ENCODE peak calls at places on chromosomes 6 and 20, in eight cellular contexts. L is heart left ventricle; J is cardiac fibroblast; V is adrenal gland; X is H9; B is endothelial cell of umbilical vein; Z is activated CD8-positive, alpha-beta T cell treated with anti-CD3 and anti-CD28 coated beads for 36 hours; P is MCF 10A. R is an unnamed sample.

GRCh38 chr20:34569598-34569997 is 11.1 kb downstream of the MAP1LC3A start:
- DNase-seq in Z (no peak), V (no peak), J (no peak), P (no peak), L (no peak), B (no peak), X (no peak), R (no peak)

GRCh38 chr20:11891081-11891826 is 26.4 kb upstream of the BTBD3 start:
- DNase-seq in V (peak), X (peak), P (peak), B (peak), J (peak), Z (peak), L (peak), R (peak)

GRCh38 chr6:47248446-47248845 is 61.3 kb downstream of the TNFRSF21 start:
- DNase-seq in X (no peak), L (no peak), P (no peak), V (no peak), J (no peak), Z (no peak), B (peak), R (no peak)

GRCh38 chr6:98716341-98716740 is 118.0 kb upstream of the POU3F2 start:
- DNase-seq in Z (no peak), B (no peak), J (no peak), X (peak), V (no peak), L (no peak), P (no peak), R (no peak)

GRCh38 chr6:150221152-150221551 is 78.3 kb downstream of the PPP1R14C start:
- DNase-seq in L (no peak), J (no peak), B (no peak), X (no peak), V (no peak), P (no peak), Z (no peak), R (no peak)

GRCh38 chr6:20688710-20689500 is 154.6 kb downstream of the CDKAL1 start:
- DNase-seq in V (no peak), Z (no peak), P (peak), J (peak), L (no peak), B (no peak), X (no peak), R (peak)

GRCh38 chr6:134640229-134640628 is 309.7 kb downstream of the ALDH8A1 start:
- DNase-seq in P (no peak), X (no peak), B (no peak), L (no peak), J (no peak), Z (no peak), V (no peak), R (no peak)

GRCh38 chr6:168088161-168089106 is 9.4 kb upstream of the FRMD1 start:
- DNase-seq in P (no peak), Z (no peak), J (no peak), V (peak), B (no peak), X (peak), L (no peak), R (no peak)

GRCh38 chr6:95723638-95724037 is 146.3 kb downstream of the MANEA start:
- DNase-seq in X (peak), Z (no peak), B (no peak), P (peak), L (no peak), J (no peak), V (no peak), R (no peak)

GRCh38 chr6:150410906-150411305 is 42.1 kb downstream of the IYD start:
- DNase-seq in B (no peak), V (no peak), L (no peak), X (no peak), Z (no peak), J (peak), P (no peak), R (no peak)

GRCh38 chr6:159594750-159595117 is 98.3 kb downstream of the SOD2 start:
- DNase-seq in X (no peak), Z (no peak), L (no peak), J (peak), B (peak), V (no peak), P (peak), R (no peak)

GRCh38 chr6:23826587-23826986 is 299.4 kb upstream of the NRSN1 start:
- DNase-seq in V (no peak), X (no peak), L (no peak), Z (no peak), P (peak), B (no peak), J (no peak), R (no peak)

GRCh38 chr6:43997342-43997677 is 129.9 kb downstream of the MRPL14 start:
- DNase-seq in B (no peak), J (no peak), X (no peak), Z (no peak), P (no peak), L (no peak), V (no peak), R (no peak)

GRCh38 chr6:56757585-56757984 is 114.9 kb upstream of the DST start:
- DNase-seq in X (no peak), P (peak), L (no peak), B (peak), Z (no peak), J (peak), V (peak), R (no peak)

GRCh38 chr6:128511518-128511917 is 8.9 kb downstream of the PTPRK start:
- DNase-seq in X (no peak), L (no peak), V (no peak), P (peak), B (no peak), J (peak), Z (no peak), R (no peak)

GRCh38 chr6:3906191-3907019 is 57.2 kb downstream of the FAM50B start:
- DNase-seq in J (no peak), Z (no peak), B (no peak), L (peak), V (no peak), X (no peak), P (no peak), R (no peak)

GRCh38 chr6:167444602-167445346 is 119.9 kb downstream of the TTLL2 start:
- DNase-seq in Z (no peak), B (no peak), V (no peak), L (no peak), J (no peak), X (no peak), P (no peak), R (no peak)

GRCh38 chr20:56171087-56172012 is 77.2 kb upstream of the MC3R start:
- DNase-seq in P (peak), B (no peak), X (no peak), Z (no peak), J (peak), L (no peak), V (peak), R (no peak)

GRCh38 chr6:76861403-76861802 is 601.9 kb downstream of the HTR1B start:
- DNase-seq in X (peak), Z (peak), V (peak), J (peak), B (peak), P (peak), L (no peak), R (no peak)

GRCh38 chr6:101545171-101545570 is 151.7 kb downstream of the GRIK2 start:
- DNase-seq in B (no peak), L (no peak), Z (no peak), J (peak), X (no peak), V (no peak), P (no peak), R (no peak)

GRCh38 chr20:56626367-56627121 is 2.6 kb upstream of the TFAP2C start:
- DNase-seq in B (no peak), L (no peak), P (no peak), J (no peak), V (no peak), X (peak), Z (peak), R (peak)

GRCh38 chr6:37483917-37484785 is 15.5 kb downstream of the CCDC167 start:
- DNase-seq in L (peak), Z (peak), B (peak), J (peak), P (peak), V (peak), X (peak), R (peak)

GRCh38 chr6:100435299-100435698 is 29.4 kb downstream of the SIM1 start:
- DNase-seq in J (peak), Z (no peak), B (no peak), P (peak), L (no peak), X (no peak), V (no peak), R (no peak)
- TF ChIP-seq CTCF in J (no peak), Z (no peak), B (no peak), P (no peak), L (no peak), X (no peak), V (no peak), R (no peak)

GRCh38 chr6:1795923-1796322 is 186.2 kb downstream of the FOXC1 start:
- DNase-seq in B (no peak), X (no peak), L (no peak), J (no peak), Z (no peak), P (no peak), V (no peak), R (no peak)

GRCh38 chr6:1798965-1799325 is 189.2 kb downstream of the FOXC1 start:
- DNase-seq in Z (no peak), X (no peak), P (no peak), B (no peak), L (no peak), V (no peak), J (no peak), R (no peak)

GRCh38 chr6:1796706-1797529 is 187.2 kb downstream of the FOXC1 start:
- DNase-seq in V (no peak), B (peak), X (no peak), P (no peak), L (no peak), Z (no peak), J (no peak), R (peak)

GRCh38 chr6:1797801-1798200 is 188.1 kb downstream of the FOXC1 start:
- DNase-seq in L (no peak), Z (no peak), X (no peak), J (peak), V (no peak), P (no peak), B (peak), R (no peak)

GRCh38 chr6:1798303-1798964 is 188.7 kb downstream of the FOXC1 start:
- DNase-seq in B (peak), X (no peak), Z (no peak), J (no peak), L (no peak), P (no peak), V (no peak), R (no peak)
- TF ChIP-seq CTCF in B (no peak), X (no peak), Z (no peak), J (no peak), L (no peak), P (no peak), V (no peak), R (no peak)

GRCh38 chr6:49743427-49743826 is 761 bp downstream of the CRISP3 start:
- DNase-seq in J (no peak), P (no peak), X (no peak), V (no peak), L (no peak), B (no peak), Z (no peak), R (no peak)
- TF ChIP-seq CTCF in J (no peak), P (no peak), X (no peak), V (no peak), L (no peak), B (no peak), Z (no peak), R (no peak)

DNA sequence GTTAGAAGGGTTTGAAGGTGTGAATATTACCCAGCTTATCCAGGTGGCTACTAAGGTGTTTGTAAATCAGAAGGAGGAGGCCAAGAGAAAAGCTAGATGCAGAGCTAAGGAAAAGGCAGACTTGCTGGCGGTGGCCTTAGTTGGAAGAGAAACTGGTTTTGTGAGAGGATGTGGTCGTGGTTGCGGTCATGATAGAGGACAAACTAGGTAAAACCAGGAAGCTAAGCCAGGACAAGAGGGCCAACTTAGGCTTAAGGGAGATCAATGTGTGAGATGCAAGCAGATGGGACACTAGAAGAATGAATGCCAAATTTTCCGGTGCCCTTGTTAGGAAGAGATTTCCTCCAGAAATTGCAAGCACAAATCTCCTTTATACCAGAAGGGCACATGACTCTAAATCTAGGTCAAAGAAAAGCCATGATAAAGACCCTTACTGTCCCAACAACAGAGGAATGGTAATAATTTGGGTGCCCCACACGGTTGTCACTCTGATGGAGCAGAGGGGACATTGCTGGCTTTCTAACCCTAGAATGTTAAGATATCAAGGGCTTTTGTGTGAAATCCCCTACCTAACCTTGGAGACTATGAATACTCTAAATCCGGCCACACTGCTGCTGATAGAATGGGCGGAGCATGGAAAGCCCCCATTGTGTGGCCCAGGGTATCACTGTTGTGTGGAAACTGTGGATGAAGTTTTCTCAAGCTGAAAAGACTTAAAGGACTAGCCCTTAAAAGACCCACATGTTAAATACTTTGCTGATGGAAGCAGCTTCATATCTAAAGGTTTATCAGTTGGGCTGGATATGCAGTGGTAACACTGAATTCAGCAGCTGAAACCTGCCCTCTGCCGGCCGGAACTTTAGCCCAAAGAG is 7.8 kb downstream of the IL22RA2 start:
- DNase-seq in Z (peak), L (no peak), V (peak), X (no peak), B (no peak), J (peak), P (peak), R (peak)
- TF ChIP-seq CTCF in Z (no peak), L (peak), V (peak), X (peak), B (no peak), J (peak), P (peak), R (peak)

GRCh38 chr20:1423625-1424106 is 30.8 kb upstream of the FKBP1A start:
- DNase-seq in X (peak), P (peak), Z (peak), V (peak), L (no peak), J (peak), B (peak), R (no peak)
- TF ChIP-seq CTCF in X (peak), P (no peak), Z (no peak), V (no peak), L (no peak), J (peak), B (no peak), R (no peak)

GRCh38 chr20:62377615-62378085 is 9.3 kb upstream of the RPS21 start:
- DNase-seq in J (no peak), X (no peak), B (no peak), P (peak), L (no peak), V (no peak), Z (no peak), R (no peak)
- TF ChIP-seq CTCF in J (no peak), X (no peak), B (no peak), P (no peak), L (peak), V (no peak), Z (no peak), R (no peak)